ENCODE peak calls at places on chromosomes 2 and 18, in four cellular contexts. One of them, this sample, is unnamed.

GRCh38 chr2:105125428-105125827 is 87.6 kb downstream of the MRPS9 start:
- DNase-seq in H1: peak
- DNase-seq in IMR-90: no peak
- DNase-seq in mesendoderm: peak
- DNase-seq in this sample: peak

GRCh38 chr2:212520340-212520739 is 18.3 kb downstream of the ERBB4 start:
- DNase-seq in H1: no peak
- DNase-seq in IMR-90: no peak
- DNase-seq in mesendoderm: peak
- DNase-seq in this sample: no peak

GRCh38 chr2:165293439-165294420 is 54.5 kb downstream of the SCN2A start:
- DNase-seq in H1: no peak
- DNase-seq in IMR-90: peak
- DNase-seq in mesendoderm: peak
- DNase-seq in this sample: peak

GRCh38 chr2:46119453-46119852 is 177.8 kb upstream of the EPAS1 start:
- DNase-seq in H1: no peak
- DNase-seq in IMR-90: no peak
- DNase-seq in mesendoderm: no peak
- DNase-seq in this sample: no peak

GRCh38 chr2:108220942-108221541 is 18.7 kb upstream of the SULT1C3 start:
- DNase-seq in H1: no peak
- DNase-seq in IMR-90: no peak
- DNase-seq in mesendoderm: no peak
- DNase-seq in this sample: no peak

GRCh38 chr2:121089005-121089510 is 195.9 kb downstream of the TFCP2L1 start:
- DNase-seq in H1: no peak
- DNase-seq in IMR-90: no peak
- DNase-seq in mesendoderm: no peak
- DNase-seq in this sample: no peak

GRCh38 chr2:190911813-190912212 is 31.2 kb downstream of the GLS start:
- DNase-seq in H1: no peak
- DNase-seq in IMR-90: peak
- DNase-seq in mesendoderm: no peak
- DNase-seq in this sample: no peak

GRCh38 chr2:208266641-208267335 is 733 bp downstream of the PIKFYVE start:
- DNase-seq in H1: no peak
- DNase-seq in IMR-90: peak
- DNase-seq in mesendoderm: no peak
- DNase-seq in this sample: no peak

GRCh38 chr2:221848286-221848685 is 276.2 kb upstream of the EPHA4 start:
- DNase-seq in H1: no peak
- DNase-seq in IMR-90: no peak
- DNase-seq in mesendoderm: no peak
- DNase-seq in this sample: no peak

GRCh38 chr18:3037423-3037915 is 24.5 kb upstream of the LPIN2 start:
- DNase-seq in H1: no peak
- DNase-seq in IMR-90: peak
- DNase-seq in mesendoderm: peak
- DNase-seq in this sample: no peak

GRCh38 chr18:49139726-49140125 is 189.0 kb upstream of the SMAD7 start:
- DNase-seq in H1: no peak
- DNase-seq in IMR-90: no peak
- DNase-seq in mesendoderm: no peak
- DNase-seq in this sample: no peak

GRCh38 chr2:28228419-28228995 is 164.2 kb upstream of the FOSL2 start:
- DNase-seq in H1: no peak
- DNase-seq in IMR-90: peak
- DNase-seq in mesendoderm: no peak
- DNase-seq in this sample: no peak

GRCh38 chr2:44881856-44882255 is 59.6 kb upstream of the SIX3 start:
- DNase-seq in H1: no peak
- DNase-seq in IMR-90: no peak
- DNase-seq in mesendoderm: no peak
- DNase-seq in this sample: no peak

GRCh38 chr2:44877417-44877816 is 64.1 kb upstream of the SIX3 start:
- DNase-seq in H1: no peak
- DNase-seq in IMR-90: no peak
- DNase-seq in mesendoderm: no peak
- DNase-seq in this sample: no peak

GRCh38 chr2:44879269-44880124 is 62.0 kb upstream of the SIX3 start:
- DNase-seq in H1: no peak
- DNase-seq in IMR-90: no peak
- DNase-seq in mesendoderm: no peak
- DNase-seq in this sample: no peak

GRCh38 chr2:44883356-44883755 is 58.1 kb upstream of the SIX3 start:
- DNase-seq in H1: no peak
- DNase-seq in IMR-90: no peak
- DNase-seq in mesendoderm: no peak
- DNase-seq in this sample: no peak

GRCh38 chr2:44880125-44880483 is 61.4 kb upstream of the SIX3 start:
- DNase-seq in H1: no peak
- DNase-seq in IMR-90: no peak
- DNase-seq in mesendoderm: peak
- DNase-seq in this sample: no peak
- H4K5ac ChIP-seq in H1: no peak
- H4K5ac ChIP-seq in IMR-90: no peak
- H4K5ac ChIP-seq in mesendoderm: no peak
- H4K5ac ChIP-seq in this sample: no peak

GRCh38 chr2:1169291-1169949 is 218.8 kb downstream of the SNTG2 start:
- DNase-seq in H1: no peak
- DNase-seq in IMR-90: no peak
- DNase-seq in mesendoderm: peak
- DNase-seq in this sample: no peak

GRCh38 chr2:1170241-1170640 is 219.6 kb downstream of the SNTG2 start:
- DNase-seq in H1: no peak
- DNase-seq in IMR-90: no peak
- DNase-seq in mesendoderm: no peak
- DNase-seq in this sample: no peak

GRCh38 chr2:1168856-1169255 is 218.2 kb downstream of the SNTG2 start:
- DNase-seq in H1: no peak
- DNase-seq in IMR-90: no peak
- DNase-seq in mesendoderm: peak
- DNase-seq in this sample: no peak

GRCh38 chr2:1170711-1171110 is 220.1 kb downstream of the SNTG2 start:
- DNase-seq in H1: no peak
- DNase-seq in IMR-90: no peak
- DNase-seq in mesendoderm: no peak
- DNase-seq in this sample: no peak

DNA sequence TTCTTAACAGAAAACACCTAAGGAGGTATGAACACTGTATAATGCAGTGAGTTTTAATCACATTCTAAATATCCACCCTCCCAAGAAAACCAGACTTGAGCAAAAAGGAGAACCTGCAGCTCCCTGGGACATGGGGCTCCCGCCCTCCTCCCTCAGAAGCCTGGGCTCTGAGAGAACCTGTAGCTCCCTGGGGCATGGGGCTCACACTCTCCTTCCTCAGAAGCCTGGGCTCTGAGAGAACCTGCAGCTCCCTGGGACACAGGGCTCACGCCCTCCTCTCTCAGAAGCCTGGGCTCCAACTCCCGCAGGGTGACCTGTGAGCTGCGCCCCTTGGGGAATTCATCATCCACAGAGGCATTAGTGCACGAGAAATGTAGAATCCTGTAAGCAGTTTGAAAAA is 222.9 kb downstream of the SNTG2 start:
- DNase-seq in H1: no peak
- DNase-seq in IMR-90: no peak
- DNase-seq in mesendoderm: peak
- DNase-seq in this sample: no peak
- H3K4ac ChIP-seq in H1: no peak
- H3K4ac ChIP-seq in IMR-90: no peak
- H3K4ac ChIP-seq in mesendoderm: no peak
- H3K4ac ChIP-seq in this sample: no peak

GRCh38 chr2:163934134-163934533 is 198.3 kb upstream of the FIGN start:
- DNase-seq in H1: no peak
- DNase-seq in IMR-90: no peak
- DNase-seq in mesendoderm: no peak
- DNase-seq in this sample: no peak
- H4K5ac ChIP-seq in H1: no peak
- H4K5ac ChIP-seq in IMR-90: no peak
- H4K5ac ChIP-seq in mesendoderm: no peak
- H4K5ac ChIP-seq in this sample: no peak

GRCh38 chr18:8932866-8933265 is 169.6 kb upstream of the NDUFV2 start:
- DNase-seq in H1: no peak
- DNase-seq in IMR-90: no peak
- DNase-seq in mesendoderm: no peak
- DNase-seq in this sample: no peak
- H3K4ac ChIP-seq in H1: no peak
- H3K4ac ChIP-seq in IMR-90: no peak
- H3K4ac ChIP-seq in mesendoderm: no peak
- H3K4ac ChIP-seq in this sample: no peak

GRCh38 chr2:99819766-99820165 is 322.6 kb downstream of the AFF3 start:
- DNase-seq in H1: no peak
- DNase-seq in IMR-90: no peak
- DNase-seq in mesendoderm: peak
- DNase-seq in this sample: peak

GRCh38 chr2:99821572-99822369 is 320.6 kb downstream of the AFF3 start:
- DNase-seq in H1: no peak
- DNase-seq in IMR-90: peak
- DNase-seq in mesendoderm: peak
- DNase-seq in this sample: no peak

GRCh38 chr2:99816908-99817307 is 325.5 kb downstream of the AFF3 start:
- DNase-seq in H1: no peak
- DNase-seq in IMR-90: no peak
- DNase-seq in mesendoderm: no peak
- DNase-seq in this sample: no peak

GRCh38 chr2:99821039-99821438 is 321.4 kb downstream of the AFF3 start:
- DNase-seq in H1: no peak
- DNase-seq in IMR-90: no peak
- DNase-seq in mesendoderm: peak
- DNase-seq in this sample: no peak

DNA sequence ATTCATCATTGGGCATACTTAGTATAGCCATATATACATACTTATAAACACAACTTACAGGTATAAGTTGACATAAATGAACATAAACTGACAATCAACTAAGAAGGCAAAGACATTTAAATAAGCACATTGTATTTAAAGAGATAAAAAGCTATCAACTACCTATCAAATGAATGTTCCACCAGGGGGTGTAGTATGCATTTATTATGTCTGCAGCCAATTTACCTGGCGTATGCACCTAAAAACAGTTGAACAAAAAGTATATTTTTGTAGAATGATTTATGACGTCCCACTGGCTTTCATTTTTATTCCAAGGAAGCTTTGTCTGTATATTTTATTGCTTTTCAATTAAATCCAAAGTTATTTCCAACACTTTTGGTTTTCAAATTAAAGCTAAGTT is 323.5 kb downstream of the AFF3 start:
- DNase-seq in H1: no peak
- DNase-seq in IMR-90: peak
- DNase-seq in mesendoderm: no peak
- DNase-seq in this sample: no peak
- H4K5ac ChIP-seq in H1: no peak
- H4K5ac ChIP-seq in IMR-90: no peak
- H4K5ac ChIP-seq in mesendoderm: no peak
- H4K5ac ChIP-seq in this sample: no peak

GRCh38 chr2:127776122-127776780 is 34.7 kb downstream of the WDR33 start:
- DNase-seq in H1: no peak
- DNase-seq in IMR-90: peak
- DNase-seq in mesendoderm: peak
- DNase-seq in this sample: no peak
- H3K4ac ChIP-seq in H1: no peak
- H3K4ac ChIP-seq in IMR-90: no peak
- H3K4ac ChIP-seq in mesendoderm: no peak
- H3K4ac ChIP-seq in this sample: no peak

GRCh38 chr18:44781890-44782289 is 101.2 kb downstream of the SETBP1 start:
- DNase-seq in H1: no peak
- DNase-seq in IMR-90: peak
- DNase-seq in mesendoderm: peak
- DNase-seq in this sample: no peak
- H4K5ac ChIP-seq in H1: no peak
- H4K5ac ChIP-seq in IMR-90: no peak
- H4K5ac ChIP-seq in mesendoderm: no peak
- H4K5ac ChIP-seq in this sample: no peak

GRCh38 chr2:85502720-85503119 is 36.2 kb upstream of the MAT2A start:
- DNase-seq in H1: no peak
- DNase-seq in IMR-90: no peak
- DNase-seq in mesendoderm: no peak
- DNase-seq in this sample: no peak

GRCh38 chr2:85503168-85503610 is 35.8 kb upstream of the MAT2A start:
- DNase-seq in H1: no peak
- DNase-seq in IMR-90: no peak
- DNase-seq in mesendoderm: no peak
- DNase-seq in this sample: no peak

GRCh38 chr2:85503611-85504433 is 35.1 kb upstream of the MAT2A start:
- DNase-seq in H1: no peak
- DNase-seq in IMR-90: peak
- DNase-seq in mesendoderm: no peak
- DNase-seq in this sample: no peak

GRCh38 chr2:85505551-85506238 is 33.3 kb upstream of the MAT2A start:
- DNase-seq in H1: no peak
- DNase-seq in IMR-90: no peak
- DNase-seq in mesendoderm: no peak
- DNase-seq in this sample: no peak

DNA sequence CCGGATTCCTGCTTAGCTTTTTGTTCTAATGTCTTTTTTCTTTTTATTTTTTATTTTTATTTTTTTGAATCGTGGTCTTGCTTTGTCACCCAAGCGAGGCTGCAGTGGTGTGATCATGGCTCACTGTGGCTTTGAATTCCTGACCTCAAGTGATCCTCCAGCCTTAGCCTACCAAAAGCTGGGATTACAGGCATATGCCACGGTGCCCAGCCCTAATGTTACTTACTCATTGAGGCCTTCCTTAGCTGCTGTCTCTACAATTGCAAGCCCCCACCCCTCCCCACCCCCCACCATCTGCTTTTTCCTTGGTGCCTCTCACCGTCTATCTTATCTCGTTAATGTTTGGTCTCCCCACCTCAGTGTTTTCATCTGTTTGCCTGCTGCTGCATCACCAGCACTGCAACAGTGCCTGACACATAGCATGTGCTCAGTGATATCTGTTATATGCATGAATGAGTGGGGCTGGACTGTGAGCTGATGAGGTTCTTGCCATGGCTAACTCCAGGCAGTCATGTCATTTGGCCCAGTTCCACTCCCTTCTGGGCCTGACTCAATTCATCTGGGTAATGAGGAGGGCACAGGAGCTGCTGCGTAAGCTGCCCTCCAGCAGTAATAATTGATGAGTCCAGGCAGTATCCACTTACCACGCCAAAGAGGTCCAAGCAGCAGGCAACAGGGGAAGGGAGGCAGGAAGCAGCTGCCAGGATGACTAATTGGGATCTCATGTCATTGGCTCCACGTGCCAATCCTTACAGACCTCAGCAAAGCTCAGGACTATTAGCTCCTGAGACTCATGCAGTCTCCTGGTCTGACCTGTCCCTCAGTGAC is 34.3 kb upstream of the MAT2A start:
- DNase-seq in H1: no peak
- DNase-seq in IMR-90: peak
- DNase-seq in mesendoderm: no peak
- DNase-seq in this sample: no peak
- H3K4ac ChIP-seq in H1: no peak
- H3K4ac ChIP-seq in IMR-90: peak
- H3K4ac ChIP-seq in mesendoderm: no peak
- H3K4ac ChIP-seq in this sample: no peak